ENCODE peak calls at places on chromosomes 12 and 14, in ten cellular contexts. One of them, this sample, is unnamed.

GRCh38 chr12:56590237-56590830 is 39.8 kb downstream of the BAZ2A start:
- DNase-seq in Daoy: peak
- DNase-seq in GM10248: peak
- DNase-seq in IMR-90: peak
- DNase-seq in HS-27A: no peak
- DNase-seq in NAMALWA: peak
- DNase-seq in BE2C: peak
- DNase-seq in activated T-cell treated with anti-CD3 and anti-CD28 coated beads, Interleukin-2, amount 50 U/mL, for 1 hour: no peak
- DNase-seq in head of caudate nucleus: no peak
- DNase-seq in stimulated activated CD4-positive, alpha-beta T cell treated with anti-CD3 and anti-CD28 coated beads, Interleukin-4, amount 100 ng/mL, for 24 hours: no peak
- DNase-seq in this sample: no peak

GRCh38 chr14:100106260-100106659 is 41.0 kb downstream of the EVL start:
- DNase-seq in Daoy: no peak
- DNase-seq in GM10248: no peak
- DNase-seq in IMR-90: no peak
- DNase-seq in HS-27A: no peak
- DNase-seq in NAMALWA: no peak
- DNase-seq in BE2C: no peak
- DNase-seq in activated T-cell treated with anti-CD3 and anti-CD28 coated beads, Interleukin-2, amount 50 U/mL, for 1 hour: peak
- DNase-seq in head of caudate nucleus: no peak
- DNase-seq in stimulated activated CD4-positive, alpha-beta T cell treated with anti-CD3 and anti-CD28 coated beads, Interleukin-4, amount 100 ng/mL, for 24 hours: peak
- DNase-seq in this sample: no peak

GRCh38 chr12:42786400-42786799 is 196.9 kb upstream of the PRICKLE1 start:
- DNase-seq in Daoy: peak
- DNase-seq in GM10248: no peak
- DNase-seq in IMR-90: peak
- DNase-seq in HS-27A: no peak
- DNase-seq in NAMALWA: no peak
- DNase-seq in BE2C: no peak
- DNase-seq in activated T-cell treated with anti-CD3 and anti-CD28 coated beads, Interleukin-2, amount 50 U/mL, for 1 hour: no peak
- DNase-seq in head of caudate nucleus: peak
- DNase-seq in stimulated activated CD4-positive, alpha-beta T cell treated with anti-CD3 and anti-CD28 coated beads, Interleukin-4, amount 100 ng/mL, for 24 hours: no peak
- DNase-seq in this sample: no peak

GRCh38 chr12:65823481-65824313 is 586 bp upstream of the HMGA2 start:
- DNase-seq in Daoy: peak
- DNase-seq in GM10248: peak
- DNase-seq in IMR-90: peak
- DNase-seq in HS-27A: peak
- DNase-seq in NAMALWA: no peak
- DNase-seq in BE2C: peak
- DNase-seq in activated T-cell treated with anti-CD3 and anti-CD28 coated beads, Interleukin-2, amount 50 U/mL, for 1 hour: no peak
- DNase-seq in head of caudate nucleus: no peak
- DNase-seq in stimulated activated CD4-positive, alpha-beta T cell treated with anti-CD3 and anti-CD28 coated beads, Interleukin-4, amount 100 ng/mL, for 24 hours: no peak
- DNase-seq in this sample: no peak

GRCh38 chr12:6205144-6205539 is 4.9 kb downstream of the CD9 start:
- DNase-seq in Daoy: no peak
- DNase-seq in GM10248: no peak
- DNase-seq in IMR-90: no peak
- DNase-seq in HS-27A: no peak
- DNase-seq in NAMALWA: no peak
- DNase-seq in BE2C: no peak
- DNase-seq in activated T-cell treated with anti-CD3 and anti-CD28 coated beads, Interleukin-2, amount 50 U/mL, for 1 hour: no peak
- DNase-seq in head of caudate nucleus: no peak
- DNase-seq in stimulated activated CD4-positive, alpha-beta T cell treated with anti-CD3 and anti-CD28 coated beads, Interleukin-4, amount 100 ng/mL, for 24 hours: no peak
- DNase-seq in this sample: peak

GRCh38 chr12:75836533-75836932 is 195.0 kb downstream of the PHLDA1 start:
- DNase-seq in Daoy: no peak
- DNase-seq in GM10248: no peak
- DNase-seq in IMR-90: no peak
- DNase-seq in HS-27A: no peak
- DNase-seq in NAMALWA: no peak
- DNase-seq in BE2C: no peak
- DNase-seq in activated T-cell treated with anti-CD3 and anti-CD28 coated beads, Interleukin-2, amount 50 U/mL, for 1 hour: no peak
- DNase-seq in head of caudate nucleus: no peak
- DNase-seq in stimulated activated CD4-positive, alpha-beta T cell treated with anti-CD3 and anti-CD28 coated beads, Interleukin-4, amount 100 ng/mL, for 24 hours: no peak
- DNase-seq in this sample: no peak

GRCh38 chr14:36659010-36659821 is 2.4 kb upstream of the PAX9 start:
- DNase-seq in Daoy: peak
- DNase-seq in GM10248: peak
- DNase-seq in IMR-90: no peak
- DNase-seq in HS-27A: no peak
- DNase-seq in NAMALWA: no peak
- DNase-seq in BE2C: no peak
- DNase-seq in activated T-cell treated with anti-CD3 and anti-CD28 coated beads, Interleukin-2, amount 50 U/mL, for 1 hour: no peak
- DNase-seq in head of caudate nucleus: no peak
- DNase-seq in stimulated activated CD4-positive, alpha-beta T cell treated with anti-CD3 and anti-CD28 coated beads, Interleukin-4, amount 100 ng/mL, for 24 hours: no peak
- DNase-seq in this sample: no peak

GRCh38 chr12:89427508-89428156 is 75.3 kb upstream of the DUSP6 start:
- DNase-seq in Daoy: no peak
- DNase-seq in GM10248: peak
- DNase-seq in IMR-90: no peak
- DNase-seq in HS-27A: no peak
- DNase-seq in NAMALWA: no peak
- DNase-seq in BE2C: no peak
- DNase-seq in activated T-cell treated with anti-CD3 and anti-CD28 coated beads, Interleukin-2, amount 50 U/mL, for 1 hour: no peak
- DNase-seq in head of caudate nucleus: no peak
- DNase-seq in stimulated activated CD4-positive, alpha-beta T cell treated with anti-CD3 and anti-CD28 coated beads, Interleukin-4, amount 100 ng/mL, for 24 hours: no peak
- DNase-seq in this sample: no peak

GRCh38 chr14:97824218-97824617 is 1027.0 kb downstream of the VRK1 start:
- DNase-seq in Daoy: no peak
- DNase-seq in GM10248: no peak
- DNase-seq in IMR-90: no peak
- DNase-seq in HS-27A: no peak
- DNase-seq in NAMALWA: peak
- DNase-seq in BE2C: no peak
- DNase-seq in activated T-cell treated with anti-CD3 and anti-CD28 coated beads, Interleukin-2, amount 50 U/mL, for 1 hour: no peak
- DNase-seq in head of caudate nucleus: no peak
- DNase-seq in stimulated activated CD4-positive, alpha-beta T cell treated with anti-CD3 and anti-CD28 coated beads, Interleukin-4, amount 100 ng/mL, for 24 hours: no peak
- DNase-seq in this sample: no peak

GRCh38 chr12:100573499-100574261 is at the start of gene GAS2L3:
- DNase-seq in Daoy: peak
- DNase-seq in GM10248: peak
- DNase-seq in IMR-90: peak
- DNase-seq in HS-27A: no peak
- DNase-seq in NAMALWA: peak
- DNase-seq in BE2C: peak
- DNase-seq in activated T-cell treated with anti-CD3 and anti-CD28 coated beads, Interleukin-2, amount 50 U/mL, for 1 hour: peak
- DNase-seq in head of caudate nucleus: peak
- DNase-seq in stimulated activated CD4-positive, alpha-beta T cell treated with anti-CD3 and anti-CD28 coated beads, Interleukin-4, amount 100 ng/mL, for 24 hours: peak
- DNase-seq in this sample: peak

GRCh38 chr12:14577344-14577743 is 9.7 kb upstream of the PLBD1 start:
- DNase-seq in Daoy: no peak
- DNase-seq in GM10248: no peak
- DNase-seq in IMR-90: no peak
- DNase-seq in HS-27A: no peak
- DNase-seq in NAMALWA: no peak
- DNase-seq in BE2C: no peak
- DNase-seq in activated T-cell treated with anti-CD3 and anti-CD28 coated beads, Interleukin-2, amount 50 U/mL, for 1 hour: no peak
- DNase-seq in head of caudate nucleus: no peak
- DNase-seq in stimulated activated CD4-positive, alpha-beta T cell treated with anti-CD3 and anti-CD28 coated beads, Interleukin-4, amount 100 ng/mL, for 24 hours: no peak
- DNase-seq in this sample: no peak

GRCh38 chr12:22271036-22271435 is 63.5 kb downstream of the ST8SIA1 start:
- DNase-seq in Daoy: peak
- DNase-seq in GM10248: no peak
- DNase-seq in IMR-90: peak
- DNase-seq in HS-27A: peak
- DNase-seq in NAMALWA: no peak
- DNase-seq in BE2C: no peak
- DNase-seq in activated T-cell treated with anti-CD3 and anti-CD28 coated beads, Interleukin-2, amount 50 U/mL, for 1 hour: no peak
- DNase-seq in head of caudate nucleus: no peak
- DNase-seq in stimulated activated CD4-positive, alpha-beta T cell treated with anti-CD3 and anti-CD28 coated beads, Interleukin-4, amount 100 ng/mL, for 24 hours: no peak
- DNase-seq in this sample: no peak

GRCh38 chr14:30966415-30967363 is 58.8 kb upstream of the AP4S1 start:
- DNase-seq in Daoy: peak
- DNase-seq in GM10248: no peak
- DNase-seq in IMR-90: peak
- DNase-seq in HS-27A: no peak
- DNase-seq in NAMALWA: no peak
- DNase-seq in BE2C: no peak
- DNase-seq in activated T-cell treated with anti-CD3 and anti-CD28 coated beads, Interleukin-2, amount 50 U/mL, for 1 hour: no peak
- DNase-seq in head of caudate nucleus: no peak
- DNase-seq in stimulated activated CD4-positive, alpha-beta T cell treated with anti-CD3 and anti-CD28 coated beads, Interleukin-4, amount 100 ng/mL, for 24 hours: no peak
- DNase-seq in this sample: no peak

This sample was measured in ureter.